ENCODE peak calls at places on chromosomes 16 and 17, in ten cellular contexts. V is IMR-90, P is H1, K is H9, H is OCI-LY7, S is fibroblast of lung, Q is PC-9, A is endothelial cell of umbilical vein, Y is SK-N-SH, T is PC-3. Z is an unnamed sample.

GRCh38 chr17:8117980-8118768 is at the start of gene ALOXE3:
- DNase-seq in S (peak), T (peak), H (no peak), Y (peak), A (peak), V (peak), Q (peak), P (no peak), K (peak), Z (peak)

GRCh38 chr17:32120086-32120485 is 22.2 kb upstream of the RHOT1 start:
- DNase-seq in K (peak), V (no peak), S (no peak), Y (no peak), Q (no peak), T (no peak), H (no peak), P (no peak), A (no peak), Z (no peak)

GRCh38 chr17:73424571-73424970 is 112.8 kb upstream of the CDC42EP4 start:
- DNase-seq in Y (no peak), S (no peak), V (no peak), A (no peak), T (no peak), P (no peak), Q (no peak), K (peak), H (no peak), Z (no peak)

GRCh38 chr17:68731465-68731864 is 130.3 kb upstream of the FAM20A start:
- DNase-seq in A (no peak), H (no peak), P (no peak), V (no peak), T (no peak), S (no peak), Y (no peak), K (no peak), Q (no peak), Z (no peak)

GRCh38 chr17:33977729-33978514 is 277.2 kb upstream of the CCL2 start:
- DNase-seq in A (no peak), P (no peak), H (no peak), Y (no peak), V (no peak), K (no peak), S (no peak), Q (no peak), T (no peak), Z (no peak)

GRCh38 chr17:81582341-81582740 is 30.2 kb upstream of the FAAP100 start:
- DNase-seq in S (peak), K (no peak), H (no peak), Q (no peak), V (peak), A (no peak), T (peak), Y (no peak), P (no peak), Z (no peak)

GRCh38 chr16:12498077-12498476 is 305.6 kb downstream of the CPPED1 start:
- DNase-seq in T (no peak), A (no peak), H (no peak), V (no peak), Y (no peak), P (no peak), S (no peak), Q (no peak), K (no peak), Z (no peak)

GRCh38 chr16:495127-495748 is 32.3 kb upstream of the CAPN15 start:
- DNase-seq in P (peak), T (peak), Q (peak), Y (peak), V (peak), H (peak), A (peak), K (peak), S (peak), Z (peak)

GRCh38 chr17:27797390-27798091 is 2.8 kb downstream of the NOS2 start:
- DNase-seq in H (no peak), T (no peak), Y (no peak), K (no peak), V (no peak), P (no peak), Q (no peak), A (no peak), S (no peak), Z (peak)

GRCh38 chr17:28993013-28993600 is 12.7 kb downstream of the SEZ6 start:
- DNase-seq in V (no peak), Q (no peak), T (no peak), K (no peak), P (no peak), H (no peak), Y (no peak), A (no peak), S (no peak), Z (no peak)

GRCh38 chr17:68461589-68461988 is 4.3 kb upstream of the WIPI1 start:
- DNase-seq in S (no peak), A (peak), K (peak), V (no peak), Q (no peak), Y (no peak), T (no peak), P (no peak), H (peak), Z (no peak)

GRCh38 chr17:59397316-59398073 is 66.0 kb downstream of the YPEL2 start:
- DNase-seq in H (no peak), A (no peak), V (no peak), K (no peak), T (no peak), S (no peak), Q (no peak), P (no peak), Y (no peak), Z (no peak)
- H3K27ac ChIP-seq in H (no peak), A (no peak), V (no peak), K (no peak), T (no peak), S (no peak), Q (no peak), P (no peak), Y (no peak), Z (no peak)

GRCh38 chr16:64121473-64121872 is 1000.4 kb downstream of the CDH11 start:
- DNase-seq in K (no peak), S (peak), T (peak), V (peak), H (no peak), A (no peak), Q (no peak), P (no peak), Y (no peak), Z (no peak)
- H2AFZ ChIP-seq in K (no peak), S (no peak), T (no peak), V (no peak), H (peak), A (no peak), Q (no peak), P (no peak), Y (peak), Z (no peak)

DNA sequence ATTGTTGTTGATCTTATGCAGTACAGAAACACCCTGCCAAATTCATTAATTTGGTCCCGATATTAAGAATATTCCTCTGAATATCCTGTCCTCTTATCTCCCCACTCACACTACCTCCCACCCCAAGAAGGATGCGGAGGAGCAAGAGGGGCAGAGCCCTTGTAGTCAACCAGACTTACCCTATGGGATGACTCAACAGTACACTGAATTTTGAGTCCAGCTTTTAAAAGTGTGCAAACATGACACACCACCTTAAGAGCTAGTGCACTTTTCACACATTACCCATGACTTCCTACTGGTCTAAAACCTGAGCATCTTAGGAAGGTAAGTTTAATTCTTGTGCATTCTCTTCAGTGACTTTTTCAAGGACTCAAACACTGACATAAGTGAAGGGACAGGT is 9.5 kb downstream of the USP22 start:
- DNase-seq in A (no peak), P (no peak), K (no peak), S (peak), Q (no peak), H (no peak), T (peak), V (peak), Y (no peak), Z (no peak)
- H3K27ac ChIP-seq in A (no peak), P (no peak), K (no peak), S (no peak), Q (no peak), H (no peak), T (no peak), V (no peak), Y (no peak), Z (no peak)

GRCh38 chr17:14471052-14471451 is 170.2 kb downstream of the HS3ST3B1 start:
- DNase-seq in K (no peak), P (no peak), Y (no peak), S (peak), A (no peak), H (no peak), T (peak), Q (no peak), V (peak), Z (peak)
- H2AFZ ChIP-seq in K (no peak), P (no peak), Y (no peak), S (no peak), A (no peak), H (no peak), T (peak), Q (no peak), V (peak), Z (no peak)

DNA sequence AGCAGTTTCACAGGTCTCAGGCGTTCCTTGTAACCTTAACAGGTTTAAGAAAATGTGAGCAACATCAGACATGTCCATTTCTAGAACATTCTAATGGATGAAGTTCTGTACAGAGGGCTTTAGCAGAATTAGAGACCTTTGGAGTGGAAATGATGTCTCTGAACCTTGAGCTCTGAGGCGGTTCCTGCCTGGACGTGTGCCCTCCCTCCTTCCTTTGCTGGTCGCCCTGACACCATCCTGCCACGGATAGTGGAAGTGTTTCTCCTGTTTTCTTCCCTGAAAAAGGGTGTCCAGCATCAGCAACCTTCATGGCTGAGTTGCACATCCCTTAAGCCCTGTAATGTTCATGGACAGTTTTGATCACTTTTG is 11.1 kb downstream of the SPATA33 start:
- DNase-seq in P (no peak), T (no peak), A (no peak), Q (no peak), H (no peak), V (no peak), Y (no peak), S (no peak), K (no peak), Z (no peak)
- H3K27ac ChIP-seq in P (no peak), T (no peak), A (no peak), Q (no peak), H (no peak), V (no peak), Y (no peak), S (no peak), K (no peak), Z (no peak)

GRCh38 chr16:69711115-69711740 is 15.1 kb downstream of the NQO1 start:
- DNase-seq in A (no peak), V (peak), T (peak), Q (peak), K (no peak), P (no peak), S (peak), Y (no peak), H (no peak), Z (no peak)
- H2AFZ ChIP-seq in A (no peak), V (no peak), T (no peak), Q (no peak), K (no peak), P (no peak), S (no peak), Y (no peak), H (no peak), Z (no peak)

DNA sequence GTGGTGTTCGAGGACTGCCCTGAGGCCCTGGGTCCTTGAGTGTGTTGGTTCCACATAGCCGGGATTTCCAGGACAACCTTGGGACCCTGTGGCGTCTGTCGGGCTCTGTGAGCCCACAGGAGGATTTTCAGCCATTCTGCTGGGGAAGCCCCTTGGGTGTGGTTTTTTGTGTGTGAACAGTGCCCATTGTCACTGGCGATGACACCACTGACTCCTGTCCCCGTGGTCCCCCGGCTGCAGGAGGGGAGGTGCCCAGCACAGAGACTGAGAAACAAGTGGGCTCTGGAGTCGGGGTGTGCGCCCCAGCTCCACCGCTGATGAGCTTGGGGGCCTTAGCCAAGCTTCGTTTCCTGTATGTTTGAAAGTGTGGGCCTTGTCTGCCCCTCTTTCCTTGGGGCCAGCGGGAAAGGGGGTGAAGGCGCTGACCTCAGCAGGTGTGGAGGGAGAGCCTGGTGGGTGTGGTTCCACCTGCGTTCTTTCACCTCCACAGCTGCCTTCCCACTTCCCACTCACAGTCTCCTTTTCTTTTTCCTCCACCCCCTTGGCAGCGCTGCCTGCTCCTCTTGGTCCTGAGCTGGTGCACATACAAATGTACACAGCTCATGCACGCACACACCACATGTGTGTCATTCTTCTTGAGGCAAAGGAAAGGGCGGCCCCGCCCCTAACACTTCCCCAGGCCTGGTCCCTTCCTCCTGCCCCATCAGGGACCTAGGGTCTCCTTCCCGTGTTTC is 16.1 kb downstream of the MGRN1 start:
- DNase-seq in K (no peak), Y (no peak), V (no peak), S (no peak), T (no peak), H (no peak), P (no peak), A (no peak), Q (no peak), Z (no peak)
- H3K27ac ChIP-seq in K (no peak), Y (no peak), V (no peak), S (no peak), T (no peak), H (no peak), P (no peak), A (no peak), Q (no peak), Z (no peak)

DNA sequence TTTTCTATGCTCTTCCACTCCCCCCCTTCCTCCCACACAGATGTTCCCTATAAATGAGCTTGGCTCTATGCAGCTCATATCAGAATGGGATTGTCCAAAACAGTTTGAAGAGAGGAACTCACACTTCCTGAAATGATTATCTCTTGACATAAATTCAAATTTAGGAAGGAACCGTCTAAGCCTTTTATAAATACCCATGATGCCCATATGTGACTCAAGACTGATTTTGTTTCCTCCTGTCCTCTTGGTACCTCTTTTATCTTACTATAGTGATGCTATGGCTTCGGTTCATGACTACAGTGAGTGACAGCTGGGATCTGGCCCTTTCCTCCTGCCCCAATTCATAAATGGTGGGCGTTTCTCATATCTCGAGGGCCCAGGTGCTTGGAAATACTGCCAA is 16.6 kb upstream of the TERF2 start:
- DNase-seq in P (no peak), Y (no peak), S (no peak), V (no peak), K (no peak), A (peak), T (no peak), H (peak), Q (no peak), Z (no peak)
- H2AFZ ChIP-seq in P (no peak), Y (peak), S (no peak), V (no peak), K (no peak), A (peak), T (no peak), H (peak), Q (no peak), Z (no peak)